ENCODE peak calls at places on chromosomes 1 and 21, in ten cellular contexts. One of them, this sample, is unnamed.

GRCh38 chr1:54314691-54315455 is 91.3 kb downstream of the SSBP3 start:
- DNase-seq in caudate nucleus: no peak
- DNase-seq in MV-4-11: no peak
- DNase-seq in left ventricle myocardium inferior: no peak
- DNase-seq in central memory CD8-positive, alpha-beta T cell: no peak
- DNase-seq in bronchial epithelial cell: no peak
- DNase-seq in anterior cingulate cortex: no peak
- DNase-seq in right cardiac atrium: no peak
- DNase-seq in DMS153: no peak
- DNase-seq in NCI-H1092 treated with DMSO at 0.1 percent for 48 hours: peak
- DNase-seq in this sample: no peak

GRCh38 chr21:25903599-25903998 is 168.8 kb downstream of the GABPA start:
- DNase-seq in anterior cingulate cortex: no peak
- DNase-seq in NCI-H1092 treated with DMSO at 0.1 percent for 48 hours: no peak
- DNase-seq in bronchial epithelial cell: no peak
- DNase-seq in DMS153: no peak
- DNase-seq in MV-4-11: peak
- DNase-seq in right cardiac atrium: no peak
- DNase-seq in caudate nucleus: no peak
- DNase-seq in central memory CD8-positive, alpha-beta T cell: no peak
- DNase-seq in left ventricle myocardium inferior: no peak
- DNase-seq in this sample: no peak

GRCh38 chr1:246246430-246246829 is 260.6 kb downstream of the SMYD3 start:
- DNase-seq in caudate nucleus: no peak
- DNase-seq in left ventricle myocardium inferior: no peak
- DNase-seq in NCI-H1092 treated with DMSO at 0.1 percent for 48 hours: no peak
- DNase-seq in DMS153: no peak
- DNase-seq in anterior cingulate cortex: no peak
- DNase-seq in MV-4-11: no peak
- DNase-seq in right cardiac atrium: no peak
- DNase-seq in bronchial epithelial cell: no peak
- DNase-seq in central memory CD8-positive, alpha-beta T cell: no peak
- DNase-seq in this sample: no peak

GRCh38 chr1:22922640-22923039 is 50.0 kb downstream of the LACTBL1 start:
- DNase-seq in caudate nucleus: no peak
- DNase-seq in central memory CD8-positive, alpha-beta T cell: no peak
- DNase-seq in MV-4-11: no peak
- DNase-seq in bronchial epithelial cell: peak
- DNase-seq in DMS153: no peak
- DNase-seq in anterior cingulate cortex: no peak
- DNase-seq in NCI-H1092 treated with DMSO at 0.1 percent for 48 hours: no peak
- DNase-seq in right cardiac atrium: no peak
- DNase-seq in left ventricle myocardium inferior: no peak
- DNase-seq in this sample: peak

GRCh38 chr1:51622455-51622913 is 5.6 kb downstream of the OSBPL9 start:
- DNase-seq in MV-4-11: peak
- DNase-seq in NCI-H1092 treated with DMSO at 0.1 percent for 48 hours: peak
- DNase-seq in central memory CD8-positive, alpha-beta T cell: no peak
- DNase-seq in caudate nucleus: no peak
- DNase-seq in DMS153: peak
- DNase-seq in left ventricle myocardium inferior: peak
- DNase-seq in right cardiac atrium: peak
- DNase-seq in anterior cingulate cortex: no peak
- DNase-seq in bronchial epithelial cell: peak
- DNase-seq in this sample: peak

GRCh38 chr1:61077676-61078521 is 4.5 kb upstream of the NFIA start:
- DNase-seq in central memory CD8-positive, alpha-beta T cell: peak
- DNase-seq in NCI-H1092 treated with DMSO at 0.1 percent for 48 hours: peak
- DNase-seq in right cardiac atrium: peak
- DNase-seq in bronchial epithelial cell: peak
- DNase-seq in anterior cingulate cortex: peak
- DNase-seq in left ventricle myocardium inferior: peak
- DNase-seq in DMS153: peak
- DNase-seq in caudate nucleus: peak
- DNase-seq in MV-4-11: peak
- DNase-seq in this sample: peak

GRCh38 chr1:67843335-67843734 is 10.1 kb upstream of the GNG12 start:
- DNase-seq in left ventricle myocardium inferior: no peak
- DNase-seq in NCI-H1092 treated with DMSO at 0.1 percent for 48 hours: no peak
- DNase-seq in MV-4-11: no peak
- DNase-seq in central memory CD8-positive, alpha-beta T cell: no peak
- DNase-seq in DMS153: no peak
- DNase-seq in bronchial epithelial cell: no peak
- DNase-seq in caudate nucleus: no peak
- DNase-seq in anterior cingulate cortex: no peak
- DNase-seq in right cardiac atrium: no peak
- DNase-seq in this sample: no peak

GRCh38 chr1:218357211-218357892 is 12.2 kb downstream of the TGFB2 start:
- DNase-seq in bronchial epithelial cell: no peak
- DNase-seq in NCI-H1092 treated with DMSO at 0.1 percent for 48 hours: no peak
- DNase-seq in caudate nucleus: no peak
- DNase-seq in anterior cingulate cortex: no peak
- DNase-seq in central memory CD8-positive, alpha-beta T cell: no peak
- DNase-seq in left ventricle myocardium inferior: no peak
- DNase-seq in MV-4-11: peak
- DNase-seq in right cardiac atrium: no peak
- DNase-seq in DMS153: no peak
- DNase-seq in this sample: peak

GRCh38 chr21:46199436-46200373 is 15.4 kb upstream of the SPATC1L start:
- DNase-seq in bronchial epithelial cell: no peak
- DNase-seq in left ventricle myocardium inferior: no peak
- DNase-seq in NCI-H1092 treated with DMSO at 0.1 percent for 48 hours: no peak
- DNase-seq in caudate nucleus: no peak
- DNase-seq in anterior cingulate cortex: no peak
- DNase-seq in DMS153: no peak
- DNase-seq in central memory CD8-positive, alpha-beta T cell: no peak
- DNase-seq in MV-4-11: no peak
- DNase-seq in right cardiac atrium: no peak
- DNase-seq in this sample: no peak

GRCh38 chr1:168301664-168302320 is 21.1 kb downstream of the TBX19 start:
- DNase-seq in NCI-H1092 treated with DMSO at 0.1 percent for 48 hours: no peak
- DNase-seq in DMS153: no peak
- DNase-seq in central memory CD8-positive, alpha-beta T cell: no peak
- DNase-seq in right cardiac atrium: no peak
- DNase-seq in anterior cingulate cortex: no peak
- DNase-seq in left ventricle myocardium inferior: no peak
- DNase-seq in caudate nucleus: no peak
- DNase-seq in MV-4-11: no peak
- DNase-seq in bronchial epithelial cell: peak
- DNase-seq in this sample: peak

GRCh38 chr1:117636637-117637425 is 31.0 kb downstream of the TENT5C start:
- DNase-seq in anterior cingulate cortex: no peak
- DNase-seq in DMS153: no peak
- DNase-seq in central memory CD8-positive, alpha-beta T cell: no peak
- DNase-seq in right cardiac atrium: no peak
- DNase-seq in left ventricle myocardium inferior: no peak
- DNase-seq in MV-4-11: peak
- DNase-seq in caudate nucleus: no peak
- DNase-seq in NCI-H1092 treated with DMSO at 0.1 percent for 48 hours: no peak
- DNase-seq in bronchial epithelial cell: no peak
- DNase-seq in this sample: no peak

GRCh38 chr1:205598841-205599666 is 32.8 kb downstream of the ELK4 start:
- DNase-seq in DMS153: no peak
- DNase-seq in caudate nucleus: no peak
- DNase-seq in bronchial epithelial cell: no peak
- DNase-seq in anterior cingulate cortex: peak
- DNase-seq in central memory CD8-positive, alpha-beta T cell: no peak
- DNase-seq in NCI-H1092 treated with DMSO at 0.1 percent for 48 hours: no peak
- DNase-seq in MV-4-11: no peak
- DNase-seq in right cardiac atrium: peak
- DNase-seq in left ventricle myocardium inferior: peak
- DNase-seq in this sample: peak

GRCh38 chr1:173648880-173649605 is 13.9 kb downstream of the TEX50 start:
- DNase-seq in NCI-H1092 treated with DMSO at 0.1 percent for 48 hours: no peak
- DNase-seq in MV-4-11: no peak
- DNase-seq in bronchial epithelial cell: peak
- DNase-seq in right cardiac atrium: no peak
- DNase-seq in caudate nucleus: no peak
- DNase-seq in anterior cingulate cortex: no peak
- DNase-seq in central memory CD8-positive, alpha-beta T cell: no peak
- DNase-seq in DMS153: no peak
- DNase-seq in left ventricle myocardium inferior: no peak
- DNase-seq in this sample: no peak

GRCh38 chr1:235417101-235417697 is 50.0 kb downstream of the TBCE start:
- DNase-seq in DMS153: no peak
- DNase-seq in caudate nucleus: peak
- DNase-seq in MV-4-11: peak
- DNase-seq in central memory CD8-positive, alpha-beta T cell: peak
- DNase-seq in anterior cingulate cortex: peak
- DNase-seq in NCI-H1092 treated with DMSO at 0.1 percent for 48 hours: peak
- DNase-seq in right cardiac atrium: peak
- DNase-seq in bronchial epithelial cell: peak
- DNase-seq in left ventricle myocardium inferior: no peak
- DNase-seq in this sample: peak

GRCh38 chr1:113073457-113073950 is 506 bp downstream of the LRIG2 start:
- DNase-seq in DMS153: no peak
- DNase-seq in right cardiac atrium: peak
- DNase-seq in MV-4-11: peak
- DNase-seq in NCI-H1092 treated with DMSO at 0.1 percent for 48 hours: no peak
- DNase-seq in central memory CD8-positive, alpha-beta T cell: no peak
- DNase-seq in left ventricle myocardium inferior: peak
- DNase-seq in caudate nucleus: no peak
- DNase-seq in bronchial epithelial cell: peak
- DNase-seq in anterior cingulate cortex: peak
- DNase-seq in this sample: peak

GRCh38 chr1:92479587-92479986 is 7.1 kb downstream of the GFI1 start:
- DNase-seq in DMS153: no peak
- DNase-seq in central memory CD8-positive, alpha-beta T cell: no peak
- DNase-seq in bronchial epithelial cell: no peak
- DNase-seq in NCI-H1092 treated with DMSO at 0.1 percent for 48 hours: no peak
- DNase-seq in anterior cingulate cortex: no peak
- DNase-seq in left ventricle myocardium inferior: no peak
- DNase-seq in caudate nucleus: no peak
- DNase-seq in right cardiac atrium: no peak
- DNase-seq in MV-4-11: peak
- DNase-seq in this sample: no peak

GRCh38 chr1:6212193-6212959 is 6.5 kb downstream of the RNF207 start:
- DNase-seq in NCI-H1092 treated with DMSO at 0.1 percent for 48 hours: no peak
- DNase-seq in central memory CD8-positive, alpha-beta T cell: no peak
- DNase-seq in DMS153: no peak
- DNase-seq in caudate nucleus: no peak
- DNase-seq in MV-4-11: peak
- DNase-seq in left ventricle myocardium inferior: no peak
- DNase-seq in bronchial epithelial cell: no peak
- DNase-seq in anterior cingulate cortex: no peak
- DNase-seq in right cardiac atrium: no peak
- DNase-seq in this sample: no peak

GRCh38 chr1:117735045-117735992 is 129.5 kb downstream of the TENT5C start:
- DNase-seq in MV-4-11: peak
- DNase-seq in DMS153: no peak
- DNase-seq in left ventricle myocardium inferior: no peak
- DNase-seq in anterior cingulate cortex: no peak
- DNase-seq in NCI-H1092 treated with DMSO at 0.1 percent for 48 hours: no peak
- DNase-seq in caudate nucleus: no peak
- DNase-seq in bronchial epithelial cell: peak
- DNase-seq in central memory CD8-positive, alpha-beta T cell: no peak
- DNase-seq in right cardiac atrium: no peak
- DNase-seq in this sample: peak

GRCh38 chr1:101178688-101179491 is 57.9 kb upstream of the S1PR1 start:
- DNase-seq in MV-4-11: peak
- DNase-seq in NCI-H1092 treated with DMSO at 0.1 percent for 48 hours: no peak
- DNase-seq in central memory CD8-positive, alpha-beta T cell: no peak
- DNase-seq in DMS153: no peak
- DNase-seq in left ventricle myocardium inferior: no peak
- DNase-seq in bronchial epithelial cell: no peak
- DNase-seq in right cardiac atrium: no peak
- DNase-seq in caudate nucleus: no peak
- DNase-seq in anterior cingulate cortex: no peak
- DNase-seq in this sample: no peak

GRCh38 chr1:169127305-169127704 is 20.8 kb downstream of the ATP1B1 start:
- DNase-seq in MV-4-11: no peak
- DNase-seq in bronchial epithelial cell: no peak
- DNase-seq in caudate nucleus: no peak
- DNase-seq in right cardiac atrium: no peak
- DNase-seq in left ventricle myocardium inferior: no peak
- DNase-seq in central memory CD8-positive, alpha-beta T cell: no peak
- DNase-seq in DMS153: no peak
- DNase-seq in anterior cingulate cortex: no peak
- DNase-seq in NCI-H1092 treated with DMSO at 0.1 percent for 48 hours: no peak
- DNase-seq in this sample: no peak

GRCh38 chr1:229942508-229942907 is 124.5 kb upstream of the GALNT2 start:
- DNase-seq in left ventricle myocardium inferior: no peak
- DNase-seq in central memory CD8-positive, alpha-beta T cell: no peak
- DNase-seq in MV-4-11: no peak
- DNase-seq in right cardiac atrium: no peak
- DNase-seq in NCI-H1092 treated with DMSO at 0.1 percent for 48 hours: peak
- DNase-seq in DMS153: no peak
- DNase-seq in caudate nucleus: no peak
- DNase-seq in anterior cingulate cortex: no peak
- DNase-seq in bronchial epithelial cell: no peak
- DNase-seq in this sample: no peak

GRCh38 chr1:78511334-78511733 is 20.6 kb downstream of the PTGFR start:
- DNase-seq in anterior cingulate cortex: no peak
- DNase-seq in central memory CD8-positive, alpha-beta T cell: no peak
- DNase-seq in NCI-H1092 treated with DMSO at 0.1 percent for 48 hours: no peak
- DNase-seq in DMS153: no peak
- DNase-seq in MV-4-11: no peak
- DNase-seq in left ventricle myocardium inferior: no peak
- DNase-seq in bronchial epithelial cell: no peak
- DNase-seq in right cardiac atrium: no peak
- DNase-seq in caudate nucleus: no peak
- DNase-seq in this sample: no peak

GRCh38 chr21:42654179-42654912 is 925 bp downstream of the PDE9A start:
- DNase-seq in bronchial epithelial cell: no peak
- DNase-seq in right cardiac atrium: no peak
- DNase-seq in anterior cingulate cortex: no peak
- DNase-seq in caudate nucleus: no peak
- DNase-seq in central memory CD8-positive, alpha-beta T cell: no peak
- DNase-seq in NCI-H1092 treated with DMSO at 0.1 percent for 48 hours: peak
- DNase-seq in MV-4-11: no peak
- DNase-seq in left ventricle myocardium inferior: no peak
- DNase-seq in DMS153: no peak
- DNase-seq in this sample: no peak

GRCh38 chr21:46307625-46308024 is 16.0 kb downstream of the C21orf58 start:
- DNase-seq in bronchial epithelial cell: peak
- DNase-seq in caudate nucleus: no peak
- DNase-seq in left ventricle myocardium inferior: no peak
- DNase-seq in NCI-H1092 treated with DMSO at 0.1 percent for 48 hours: no peak
- DNase-seq in MV-4-11: no peak
- DNase-seq in anterior cingulate cortex: no peak
- DNase-seq in central memory CD8-positive, alpha-beta T cell: no peak
- DNase-seq in DMS153: no peak
- DNase-seq in right cardiac atrium: no peak
- DNase-seq in this sample: no peak

GRCh38 chr1:101451888-101452287 is 215.1 kb downstream of the S1PR1 start:
- DNase-seq in right cardiac atrium: no peak
- DNase-seq in NCI-H1092 treated with DMSO at 0.1 percent for 48 hours: no peak
- DNase-seq in MV-4-11: no peak
- DNase-seq in central memory CD8-positive, alpha-beta T cell: no peak
- DNase-seq in DMS153: no peak
- DNase-seq in left ventricle myocardium inferior: no peak
- DNase-seq in bronchial epithelial cell: no peak
- DNase-seq in anterior cingulate cortex: no peak
- DNase-seq in caudate nucleus: no peak
- DNase-seq in this sample: no peak

GRCh38 chr1:204684206-204684536 is 1.4 kb downstream of the LRRN2 start:
- DNase-seq in caudate nucleus: no peak
- DNase-seq in central memory CD8-positive, alpha-beta T cell: no peak
- DNase-seq in anterior cingulate cortex: peak
- DNase-seq in NCI-H1092 treated with DMSO at 0.1 percent for 48 hours: peak
- DNase-seq in MV-4-11: no peak
- DNase-seq in bronchial epithelial cell: no peak
- DNase-seq in right cardiac atrium: no peak
- DNase-seq in DMS153: no peak
- DNase-seq in left ventricle myocardium inferior: no peak
- DNase-seq in this sample: no peak

GRCh38 chr1:170318141-170318540 is 172.4 kb downstream of the NTMT2 start:
- DNase-seq in central memory CD8-positive, alpha-beta T cell: no peak
- DNase-seq in bronchial epithelial cell: no peak
- DNase-seq in MV-4-11: no peak
- DNase-seq in NCI-H1092 treated with DMSO at 0.1 percent for 48 hours: no peak
- DNase-seq in left ventricle myocardium inferior: no peak
- DNase-seq in right cardiac atrium: no peak
- DNase-seq in anterior cingulate cortex: no peak
- DNase-seq in DMS153: no peak
- DNase-seq in caudate nucleus: no peak
- DNase-seq in this sample: no peak

This sample was measured in fibroblast of pulmonary artery.